ENCODE peak calls at places on chromosome 10, in seven cellular contexts. One of them, this sample, is unnamed.

GRCh38 chr10:85105614-85106013 is 777.2 kb downstream of the CCSER2 start:
- DNase-seq in prostate gland: no peak
- DNase-seq in Panc1: no peak
- DNase-seq in GM12878: no peak
- DNase-seq in transverse colon: no peak
- DNase-seq in H1: peak; percentile 19
- DNase-seq in breast epithelium: no peak
- DNase-seq in this sample: no peak

GRCh38 chr10:81219758-81220157 is 655.2 kb upstream of the NRG3 start:
- DNase-seq in prostate gland: no peak
- DNase-seq in Panc1: no peak
- DNase-seq in GM12878: no peak
- DNase-seq in transverse colon: no peak
- DNase-seq in H1: no peak
- DNase-seq in breast epithelium: no peak
- DNase-seq in this sample: no peak

GRCh38 chr10:77082601-77083252 is 554.9 kb downstream of the KCNMA1 start:
- DNase-seq in prostate gland: no peak
- DNase-seq in Panc1: no peak
- DNase-seq in GM12878: no peak
- DNase-seq in transverse colon: no peak
- DNase-seq in H1: peak; percentile 46
- DNase-seq in breast epithelium: no peak
- DNase-seq in this sample: no peak

GRCh38 chr10:19929466-19930140 is 113.4 kb downstream of the PLXDC2 start:
- DNase-seq in prostate gland: no peak
- DNase-seq in Panc1: no peak
- DNase-seq in GM12878: no peak
- DNase-seq in transverse colon: no peak
- DNase-seq in H1: no peak
- DNase-seq in breast epithelium: no peak
- DNase-seq in this sample: no peak

GRCh38 chr10:49664842-49665355 is 14.6 kb upstream of the C10orf53 start:
- DNase-seq in prostate gland: no peak
- DNase-seq in Panc1: no peak
- DNase-seq in GM12878: no peak
- DNase-seq in transverse colon: no peak
- DNase-seq in H1: no peak
- DNase-seq in breast epithelium: no peak
- DNase-seq in this sample: no peak

GRCh38 chr10:122363722-122364463 is 10.6 kb upstream of the PLEKHA1 start:
- DNase-seq in prostate gland: peak; percentile 70
- DNase-seq in Panc1: no peak
- DNase-seq in GM12878: no peak
- DNase-seq in transverse colon: no peak
- DNase-seq in H1: no peak
- DNase-seq in breast epithelium: no peak
- DNase-seq in this sample: no peak

GRCh38 chr10:59098387-59098786 is 78.1 kb upstream of the PHYHIPL start:
- DNase-seq in prostate gland: no peak
- DNase-seq in Panc1: no peak
- DNase-seq in GM12878: no peak
- DNase-seq in transverse colon: peak; percentile 11
- DNase-seq in H1: no peak
- DNase-seq in breast epithelium: no peak
- DNase-seq in this sample: no peak

GRCh38 chr10:131930586-131931330 is 29.9 kb downstream of the PPP2R2D start:
- DNase-seq in prostate gland: no peak
- DNase-seq in Panc1: no peak
- DNase-seq in GM12878: no peak
- DNase-seq in transverse colon: no peak
- DNase-seq in H1: no peak
- DNase-seq in breast epithelium: no peak
- DNase-seq in this sample: peak; percentile 45

GRCh38 chr10:73018632-73019031 is 64.0 kb upstream of the PLA2G12B start:
- DNase-seq in prostate gland: no peak
- DNase-seq in Panc1: no peak
- DNase-seq in GM12878: no peak
- DNase-seq in transverse colon: no peak
- DNase-seq in H1: no peak
- DNase-seq in breast epithelium: no peak
- DNase-seq in this sample: no peak

GRCh38 chr10:83961620-83962019 is 177.7 kb upstream of the GHITM start:
- DNase-seq in prostate gland: no peak
- DNase-seq in Panc1: no peak
- DNase-seq in GM12878: no peak
- DNase-seq in transverse colon: no peak
- DNase-seq in H1: no peak
- DNase-seq in breast epithelium: no peak
- DNase-seq in this sample: no peak

GRCh38 chr10:132048294-132048667 is 17.5 kb upstream of the JAKMIP3 start:
- DNase-seq in prostate gland: peak; percentile 56
- DNase-seq in Panc1: no peak
- DNase-seq in GM12878: no peak
- DNase-seq in transverse colon: no peak
- DNase-seq in H1: no peak
- DNase-seq in breast epithelium: peak; percentile 21
- DNase-seq in this sample: no peak

GRCh38 chr10:43237128-43237527 is 29.7 kb downstream of the RASGEF1A start:
- DNase-seq in prostate gland: no peak
- DNase-seq in Panc1: no peak
- DNase-seq in GM12878: no peak
- DNase-seq in transverse colon: peak; percentile 6
- DNase-seq in H1: no peak
- DNase-seq in breast epithelium: no peak
- DNase-seq in this sample: peak; percentile 40

GRCh38 chr10:103888113-103888841 is 29.7 kb downstream of the STN1 start:
- DNase-seq in prostate gland: peak; percentile 42
- DNase-seq in Panc1: peak; percentile 75
- DNase-seq in GM12878: no peak
- DNase-seq in transverse colon: peak; percentile 91
- DNase-seq in H1: no peak
- DNase-seq in breast epithelium: peak; percentile 70
- DNase-seq in this sample: no peak

GRCh38 chr10:121700416-121700815 is 102.2 kb upstream of the FGFR2 start:
- DNase-seq in prostate gland: no peak
- DNase-seq in Panc1: no peak
- DNase-seq in GM12878: no peak
- DNase-seq in transverse colon: no peak
- DNase-seq in H1: no peak
- DNase-seq in breast epithelium: no peak
- DNase-seq in this sample: no peak

GRCh38 chr10:112374724-112375541 is 1.0 kb downstream of the ACSL5 start:
- DNase-seq in prostate gland: no peak
- DNase-seq in Panc1: no peak
- DNase-seq in GM12878: no peak
- DNase-seq in transverse colon: peak; percentile 35
- DNase-seq in H1: no peak
- DNase-seq in breast epithelium: no peak
- DNase-seq in this sample: peak; percentile 80

GRCh38 chr10:48710647-48711046 is 26.0 kb downstream of the WDFY4 start:
- DNase-seq in prostate gland: no peak
- DNase-seq in Panc1: no peak
- DNase-seq in GM12878: no peak
- DNase-seq in transverse colon: no peak
- DNase-seq in H1: no peak
- DNase-seq in breast epithelium: no peak
- DNase-seq in this sample: no peak

GRCh38 chr10:1240341-1240775 is 184.2 kb downstream of the WDR37 start:
- DNase-seq in prostate gland: no peak
- DNase-seq in Panc1: no peak
- DNase-seq in GM12878: no peak
- DNase-seq in transverse colon: peak; percentile 12
- DNase-seq in H1: peak; percentile 31
- DNase-seq in breast epithelium: no peak
- DNase-seq in this sample: peak; percentile 83

GRCh38 chr10:59465089-59465488 is 102.7 kb upstream of the FAM13C start:
- DNase-seq in prostate gland: no peak
- DNase-seq in Panc1: no peak
- DNase-seq in GM12878: no peak
- DNase-seq in transverse colon: no peak
- DNase-seq in H1: no peak
- DNase-seq in breast epithelium: no peak
- DNase-seq in this sample: no peak

GRCh38 chr10:114259825-114260224 is 20.8 kb downstream of the VWA2 start:
- DNase-seq in prostate gland: no peak
- DNase-seq in Panc1: no peak
- DNase-seq in GM12878: no peak
- DNase-seq in transverse colon: no peak
- DNase-seq in H1: no peak
- DNase-seq in breast epithelium: no peak
- DNase-seq in this sample: peak; percentile 62

GRCh38 chr10:119598397-119598796 is 1.6 kb upstream of the TIAL1 start:
- DNase-seq in prostate gland: no peak
- DNase-seq in Panc1: no peak
- DNase-seq in GM12878: no peak
- DNase-seq in transverse colon: no peak
- DNase-seq in H1: no peak
- DNase-seq in breast epithelium: no peak
- DNase-seq in this sample: peak; percentile 16

GRCh38 chr10:119596537-119597404 is at the start of gene TIAL1:
- DNase-seq in prostate gland: peak; percentile 99
- DNase-seq in Panc1: peak; percentile 99
- DNase-seq in GM12878: peak; percentile 98
- DNase-seq in transverse colon: peak; percentile 98
- DNase-seq in H1: peak; percentile 99
- DNase-seq in breast epithelium: peak; percentile 98
- DNase-seq in this sample: peak; percentile 98

GRCh38 chr10:119597405-119598186 is 832 bp upstream of the TIAL1 start:
- DNase-seq in prostate gland: no peak
- DNase-seq in Panc1: no peak
- DNase-seq in GM12878: peak; percentile 52
- DNase-seq in transverse colon: no peak
- DNase-seq in H1: no peak
- DNase-seq in breast epithelium: no peak
- DNase-seq in this sample: no peak

DNA sequence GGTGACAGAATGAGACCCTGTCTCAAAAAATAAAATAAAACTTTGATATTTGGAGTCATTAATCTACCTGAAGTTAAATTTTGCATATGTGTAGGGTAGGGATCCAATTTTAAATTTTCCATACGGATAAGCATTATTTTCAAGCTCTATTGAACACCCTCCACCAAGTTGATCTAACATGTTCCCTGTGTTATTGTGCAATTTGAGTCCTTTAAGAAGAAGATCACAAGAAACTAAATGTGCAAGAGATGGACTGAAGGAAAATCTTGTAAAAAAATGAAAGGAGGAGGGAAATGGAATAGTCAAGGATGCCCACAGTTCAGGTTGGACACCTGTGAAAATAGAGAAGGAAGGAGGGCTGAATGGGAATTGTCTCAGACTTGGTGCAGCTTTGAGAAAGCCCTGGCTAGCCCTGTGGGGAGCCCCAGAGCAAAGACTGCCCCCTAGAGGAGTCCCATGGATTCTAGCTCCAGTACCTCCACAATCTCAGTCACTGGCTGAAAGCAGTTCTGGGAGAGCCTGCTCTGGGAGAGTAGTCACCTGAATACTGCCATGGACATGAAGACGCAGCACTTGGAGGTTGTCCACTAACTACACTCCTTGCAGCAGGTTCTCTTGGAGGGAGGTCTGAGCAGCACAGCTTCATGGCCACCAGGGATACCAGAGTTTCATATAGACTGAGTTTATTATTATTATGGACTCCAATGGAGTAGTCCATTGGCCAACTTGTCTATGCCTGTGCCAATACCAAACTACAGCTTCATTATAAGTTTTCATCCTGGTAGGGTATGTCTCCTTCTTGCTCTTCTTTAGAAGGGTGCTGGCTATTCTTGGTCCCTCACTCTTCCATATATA is 5.7 kb upstream of the TIAL1 start:
- DNase-seq in prostate gland: no peak
- DNase-seq in Panc1: no peak
- DNase-seq in GM12878: no peak
- DNase-seq in transverse colon: peak; percentile 37
- DNase-seq in H1: no peak
- DNase-seq in breast epithelium: no peak
- DNase-seq in this sample: peak; percentile 56
- TF ChIP-seq CTCF in prostate gland: no peak
- TF ChIP-seq CTCF in Panc1: peak; percentile 80
- TF ChIP-seq CTCF in GM12878: peak; percentile 79
- TF ChIP-seq CTCF in transverse colon: peak; percentile 44
- TF ChIP-seq CTCF in H1: peak; percentile 84
- TF ChIP-seq CTCF in breast epithelium: no peak
- TF ChIP-seq CTCF in this sample: peak; percentile 45

GRCh38 chr10:34528320-34528719 is 286.8 kb downstream of the PARD3 start:
- DNase-seq in prostate gland: no peak
- DNase-seq in Panc1: no peak
- DNase-seq in GM12878: no peak
- DNase-seq in transverse colon: no peak
- DNase-seq in H1: peak; percentile 65
- DNase-seq in breast epithelium: no peak
- DNase-seq in this sample: no peak
- TF ChIP-seq POLR2AphosphoS5 in prostate gland: no peak
- TF ChIP-seq POLR2AphosphoS5 in Panc1: no peak
- TF ChIP-seq POLR2AphosphoS5 in GM12878: no peak
- TF ChIP-seq POLR2AphosphoS5 in transverse colon: no peak
- TF ChIP-seq POLR2AphosphoS5 in H1: no peak
- TF ChIP-seq POLR2AphosphoS5 in breast epithelium: no peak
- TF ChIP-seq POLR2AphosphoS5 in this sample: no peak

GRCh38 chr10:45438457-45439090 is 64.6 kb downstream of the ALOX5 start:
- DNase-seq in prostate gland: no peak
- DNase-seq in Panc1: no peak
- DNase-seq in GM12878: no peak
- DNase-seq in transverse colon: no peak
- DNase-seq in H1: no peak
- DNase-seq in breast epithelium: peak; percentile 7
- DNase-seq in this sample: no peak
- TF ChIP-seq CTCF in prostate gland: no peak
- TF ChIP-seq CTCF in Panc1: no peak
- TF ChIP-seq CTCF in GM12878: no peak
- TF ChIP-seq CTCF in transverse colon: no peak
- TF ChIP-seq CTCF in H1: no peak
- TF ChIP-seq CTCF in breast epithelium: no peak
- TF ChIP-seq CTCF in this sample: no peak

DNA sequence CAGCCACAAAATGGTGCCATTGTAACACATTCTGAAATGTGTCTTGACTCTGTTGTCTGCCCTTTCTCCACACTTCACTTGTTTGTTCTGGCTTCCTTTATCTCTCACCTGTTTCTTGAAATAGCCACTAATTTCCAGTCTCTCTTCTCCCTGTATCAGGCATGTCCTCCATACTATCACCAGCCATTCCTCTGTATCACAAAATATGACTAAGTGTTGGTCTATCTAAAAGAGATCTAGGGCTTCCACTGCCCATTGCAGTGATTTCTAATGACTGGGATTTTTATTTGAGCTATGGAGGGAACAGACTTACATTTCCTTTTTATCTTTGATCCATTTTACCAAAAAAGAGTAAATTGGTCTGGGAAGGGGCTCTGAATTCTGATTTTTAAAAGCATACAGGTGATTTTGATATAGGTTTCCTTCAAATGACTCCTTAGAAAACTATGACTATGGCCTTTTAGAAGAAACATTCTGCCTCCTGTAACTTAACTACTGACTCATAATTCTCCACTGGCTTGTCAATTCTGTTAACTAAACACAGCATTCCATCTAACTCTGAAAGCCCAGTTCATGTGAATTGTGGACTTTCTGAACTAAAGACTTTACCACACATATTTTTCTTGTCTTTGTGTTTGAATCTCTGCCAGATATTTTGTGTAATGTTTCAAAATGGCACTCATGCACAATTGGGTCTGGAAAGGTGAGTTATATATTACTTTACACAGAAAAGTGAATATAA is 1121.4 kb downstream of the XPNPEP1 start:
- DNase-seq in prostate gland: no peak
- DNase-seq in Panc1: no peak
- DNase-seq in GM12878: no peak
- DNase-seq in transverse colon: no peak
- DNase-seq in H1: no peak
- DNase-seq in breast epithelium: no peak
- DNase-seq in this sample: no peak
- TF ChIP-seq POLR2AphosphoS5 in prostate gland: no peak
- TF ChIP-seq POLR2AphosphoS5 in Panc1: no peak
- TF ChIP-seq POLR2AphosphoS5 in GM12878: no peak
- TF ChIP-seq POLR2AphosphoS5 in transverse colon: no peak
- TF ChIP-seq POLR2AphosphoS5 in H1: no peak
- TF ChIP-seq POLR2AphosphoS5 in breast epithelium: no peak
- TF ChIP-seq POLR2AphosphoS5 in this sample: no peak